ENCODE peak calls at places on chromosomes 6 and 20, in six cellular contexts. G is left lung; I is endodermal cell; D is CD8-positive, alpha-beta memory T cell; C is Daoy; U is ascending aorta. Y is an unnamed sample.

GRCh38 chr6:33249732-33250625 is 21.7 kb downstream of the VPS52 start:
- DNase-seq in G (peak; percentile 35), I (no peak), D (no peak), C (peak; percentile 82), U (peak; percentile 62), Y (no peak)

GRCh38 chr6:134342972-134343371 is 25.1 kb upstream of the SGK1 start:
- DNase-seq in G (no peak), I (no peak), D (no peak), C (no peak), U (no peak), Y (no peak)

GRCh38 chr6:104595315-104595820 is 264.4 kb downstream of the HACE1 start:
- DNase-seq in G (no peak), I (no peak), D (no peak), C (no peak), U (no peak), Y (no peak)

GRCh38 chr6:21186479-21187055 is 407.0 kb upstream of the SOX4 start:
- DNase-seq in G (no peak), I (no peak), D (no peak), C (no peak), U (no peak), Y (no peak)

GRCh38 chr6:106066984-106067383 is 19.2 kb upstream of the PRDM1 start:
- DNase-seq in G (no peak), I (no peak), D (no peak), C (no peak), U (no peak), Y (no peak)

GRCh38 chr20:47354710-47355488 is 1.6 kb downstream of the ZMYND8 start:
- DNase-seq in G (no peak), I (no peak), D (no peak), C (no peak), U (no peak), Y (no peak)

GRCh38 chr6:163667372-163668060 is 253.0 kb downstream of the QKI start:
- DNase-seq in G (peak; percentile 46), I (no peak), D (no peak), C (peak; percentile 47), U (peak; percentile 66), Y (no peak)

GRCh38 chr20:37345339-37346231 is at the start of gene SRC:
- DNase-seq in G (peak; percentile 90), I (peak; percentile 91), D (peak; percentile 36), C (peak; percentile 80), U (peak; percentile 90), Y (peak; percentile 15)

GRCh38 chr6:138410972-138411667 is 7.1 kb downstream of the HEBP2 start:
- DNase-seq in G (no peak), I (no peak), D (no peak), C (peak; percentile 81), U (no peak), Y (no peak)

GRCh38 chr6:34589633-34590139 is 33.6 kb upstream of the SPDEF start:
- DNase-seq in G (no peak), I (peak; percentile 69), D (no peak), C (no peak), U (no peak), Y (no peak)

GRCh38 chr6:7053125-7053784 is 54.5 kb upstream of the RREB1 start:
- DNase-seq in G (no peak), I (peak; percentile 68), D (no peak), C (no peak), U (no peak), Y (no peak)

GRCh38 chr6:136593748-136594490 is 43.7 kb upstream of the MAP7 start:
- DNase-seq in G (peak; percentile 46), I (no peak), D (peak; percentile 12), C (peak; percentile 91), U (peak; percentile 77), Y (peak; percentile 41)

GRCh38 chr6:139250296-139251274 is 41.2 kb downstream of the TXLNB start:
- DNase-seq in G (peak; percentile 61), I (peak; percentile 91), D (peak; percentile 30), C (peak; percentile 64), U (no peak), Y (peak; percentile 56)

GRCh38 chr6:162229093-162229492 is 498.5 kb downstream of the PRKN start:
- DNase-seq in G (no peak), I (no peak), D (no peak), C (no peak), U (no peak), Y (no peak)